ENCODE peak calls at places on chromosomes 5 and 9, in five cellular contexts. I is neural crest cell; Z is stimulated activated CD8-positive, alpha-beta memory T cell treated with anti-CD3 and anti-CD28 coated beads, Interleukin-7, amount 100 ng/mL, for 4 hours; V is CD4-positive, alpha-beta memory T cell; E is AG10803. Y is an unnamed sample.

GRCh38 chr5:153982206-153982605 is 56.5 kb downstream of the FAM114A2 start:
- DNase-seq in I (no peak), Z (no peak), E (no peak), V (no peak), Y (no peak)

GRCh38 chr5:112012112-112012511 is 255.1 kb upstream of the NREP start:
- DNase-seq in I (no peak), Z (no peak), V (no peak), E (peak), Y (no peak)

GRCh38 chr9:94926457-94926852 is 200.0 kb downstream of the AOPEP start:
- DNase-seq in V (no peak), E (no peak), Z (no peak), I (no peak), Y (no peak)

GRCh38 chr9:37128051-37128450 is 7.7 kb downstream of the ZCCHC7 start:
- DNase-seq in E (no peak), V (no peak), I (no peak), Z (no peak), Y (no peak)

GRCh38 chr5:116097301-116097700 is 12.5 kb downstream of the COMMD10 start:
- DNase-seq in V (no peak), I (no peak), Z (no peak), E (peak), Y (no peak)

GRCh38 chr5:1510151-1510561 is 13.6 kb downstream of the LPCAT1 start:
- DNase-seq in I (no peak), E (no peak), V (no peak), Z (no peak), Y (no peak)

GRCh38 chr5:35598707-35599370 is 18.8 kb upstream of the SPEF2 start:
- DNase-seq in Z (no peak), I (no peak), V (peak), E (no peak), Y (no peak)

GRCh38 chr5:146079695-146080361 is 25.5 kb downstream of the PLAC8L1 start:
- DNase-seq in Z (no peak), V (no peak), I (no peak), E (peak), Y (no peak)

GRCh38 chr9:134554011-134554749 is 87.4 kb upstream of the COL5A1 start:
- DNase-seq in Z (no peak), V (no peak), E (no peak), I (no peak), Y (no peak)

GRCh38 chr5:30918171-30918570 is 275.3 kb upstream of the CDH6 start:
- DNase-seq in E (no peak), Z (no peak), I (no peak), V (no peak), Y (no peak)

GRCh38 chr9:129567842-129568559 is 52.9 kb downstream of the C9orf50 start:
- DNase-seq in V (no peak), Z (no peak), I (no peak), E (peak), Y (no peak)

GRCh38 chr9:134594376-134594941 is 47.1 kb upstream of the COL5A1 start:
- DNase-seq in V (no peak), I (no peak), E (no peak), Z (no peak), Y (no peak)

GRCh38 chr9:11946521-11946920 is 746.7 kb upstream of the TYRP1 start:
- DNase-seq in E (peak), I (no peak), Z (no peak), V (no peak), Y (no peak)

GRCh38 chr5:80686757-80687156 is 32.0 kb upstream of the DHFR start:
- DNase-seq in V (no peak), E (peak), Z (no peak), I (no peak), Y (no peak)

GRCh38 chr5:150515446-150515845 is 7.5 kb downstream of the NDST1 start:
- DNase-seq in V (no peak), E (peak), Z (no peak), I (no peak), Y (no peak)

GRCh38 chr5:125348221-125348692 is 601.8 kb upstream of the ZNF608 start:
- DNase-seq in Z (no peak), I (peak), E (peak), V (no peak), Y (no peak)

GRCh38 chr9:122827759-122828090 is 663 bp downstream of the PDCL start:
- DNase-seq in E (peak), V (no peak), I (no peak), Z (no peak), Y (no peak)

GRCh38 chr5:154481584-154482381 is 3.8 kb upstream of the HAND1 start:
- DNase-seq in I (no peak), V (no peak), E (no peak), Z (no peak), Y (no peak)

GRCh38 chr9:136059851-136060670 is 35.0 kb downstream of the NACC2 start:
- DNase-seq in I (no peak), V (no peak), E (peak), Z (no peak), Y (no peak)

GRCh38 chr9:72586388-72587160 is 65.2 kb downstream of the TMC1 start:
- DNase-seq in V (peak), I (no peak), Z (no peak), E (peak), Y (peak)

GRCh38 chr5:151067632-151068031 is 13.2 kb downstream of the TNIP1 start:
- DNase-seq in E (no peak), V (no peak), Z (no peak), I (no peak), Y (no peak)

GRCh38 chr9:21796768-21797167 is 5.7 kb upstream of the MTAP start:
- DNase-seq in V (no peak), I (no peak), Z (no peak), E (peak), Y (no peak)

GRCh38 chr9:72646061-72646460 is 124.7 kb downstream of the TMC1 start:
- DNase-seq in V (no peak), I (no peak), E (no peak), Z (no peak), Y (no peak)

GRCh38 chr9:96255698-96256097 is 46.3 kb downstream of the HSD17B3 start:
- DNase-seq in V (no peak), E (no peak), Z (no peak), I (no peak), Y (no peak)

GRCh38 chr9:88796947-88797346 is 194.3 kb upstream of the S1PR3 start:
- DNase-seq in Z (no peak), V (no peak), I (no peak), E (no peak), Y (no peak)

GRCh38 chr5:125655156-125655555 is 768.1 kb upstream of the GRAMD2B start:
- DNase-seq in Z (no peak), V (no peak), E (no peak), I (no peak), Y (no peak)

GRCh38 chr5:179239256-179240135 is 105.8 kb downstream of the ADAMTS2 start:
- DNase-seq in Z (no peak), V (no peak), E (no peak), I (no peak), Y (no peak)

GRCh38 chr5:138491669-138492551 is 26.6 kb downstream of the EGR1 start:
- DNase-seq in V (peak), Z (peak), E (peak), I (peak), Y (peak)

GRCh38 chr5:136212252-136212721 is 19.3 kb upstream of the SMIM32 start:
- DNase-seq in I (peak), Z (no peak), V (no peak), E (peak), Y (peak)

GRCh38 chr5:14406554-14406849 is 175.1 kb upstream of the OTULINL start:
- DNase-seq in E (peak), Z (no peak), I (no peak), V (no peak), Y (no peak)

GRCh38 chr5:31948006-31948405 is 226.1 kb downstream of the GOLPH3 start:
- DNase-seq in E (no peak), V (no peak), I (no peak), Z (no peak), Y (no peak)

GRCh38 chr5:78497573-78498533 is 137.4 kb downstream of the SCAMP1 start:
- DNase-seq in V (no peak), E (no peak), Z (no peak), I (no peak), Y (no peak)

GRCh38 chr5:178385472-178385853 is 152.9 kb upstream of the PHYKPL start:
- DNase-seq in Z (no peak), I (no peak), E (peak), V (no peak), Y (no peak)

GRCh38 chr5:172571413-172571812 is 69.7 kb upstream of the NEURL1B start:
- DNase-seq in I (no peak), V (no peak), E (no peak), Z (no peak), Y (no peak)

GRCh38 chr9:137372693-137373610 is 50.0 kb downstream of the EXD3 start:
- DNase-seq in I (no peak), V (no peak), E (no peak), Z (no peak), Y (no peak)

Y was measured in T-helper 1 cell.